ENCODE peak calls at places on chromosomes 12 and 14, in four cellular contexts. W is AG20443; I is HCEC 1CT; X is CD4-positive, alpha-beta memory T cell. L is an unnamed sample.

GRCh38 chr12:117622087-117622486 is 260.7 kb upstream of the NOS1 start:
- DNase-seq in W (no peak), I (no peak), X (no peak), L (peak; percentile 33)

GRCh38 chr12:113267621-113268020 is 46.4 kb downstream of the TPCN1 start:
- DNase-seq in W (no peak), I (no peak), X (no peak), L (no peak)

GRCh38 chr14:99360774-99361595 is 89.0 kb upstream of the BCL11B start:
- DNase-seq in W (no peak), I (no peak), X (no peak), L (no peak)

GRCh38 chr14:30283822-30284446 is 275.0 kb upstream of the G2E3 start:
- DNase-seq in W (peak; percentile 55), I (peak; percentile 60), X (no peak), L (peak; percentile 70)

GRCh38 chr12:76637807-76638206 is 78.2 kb upstream of the OSBPL8 start:
- DNase-seq in W (peak; percentile 36), I (peak; percentile 92), X (no peak), L (peak; percentile 67)

GRCh38 chr12:58034311-58034710 is 92.9 kb downstream of the ATP23 start:
- DNase-seq in W (no peak), I (no peak), X (no peak), L (no peak)

GRCh38 chr12:117134059-117134458 is 34.8 kb upstream of the TESC start:
- DNase-seq in W (no peak), I (no peak), X (peak; percentile 63), L (no peak)

GRCh38 chr12:118065380-118065779 is 4.4 kb upstream of the WSB2 start:
- DNase-seq in W (no peak), I (no peak), X (no peak), L (no peak)

GRCh38 chr14:61493239-61493638 is 171.9 kb downstream of the PRKCH start:
- DNase-seq in W (peak; percentile 85), I (peak; percentile 96), X (no peak), L (peak; percentile 93)

GRCh38 chr12:88578821-88579518 is 1.3 kb downstream of the KITLG start:
- DNase-seq in W (peak; percentile 55), I (peak; percentile 60), X (no peak), L (peak; percentile 41)

GRCh38 chr14:37142835-37143499 is 29.4 kb downstream of the SLC25A21 start:
- DNase-seq in W (peak; percentile 45), I (peak; percentile 49), X (no peak), L (peak; percentile 42)

L was measured in fibroblast of mammary gland.